ENCODE peak calls at places on chromosomes 6 and 20, in four cellular contexts. Q is H1, W is GM12878, X is HepG2. J is an unnamed sample.
A peak's percentile ranks its signal among the peaks of the same experiment; 100 is the strongest.

GRCh38 chr6:165263-165662 is 127.0 kb upstream of the DUSP22 start:
- DNase-seq in Q (no peak), W (no peak), X (no peak), J (no peak)

GRCh38 chr20:61927826-61928541 is 137.7 kb downstream of the TAF4 start:
- DNase-seq in Q (peak; percentile 32), W (no peak), X (no peak), J (no peak)

GRCh38 chr6:4812068-4812467 is 35.9 kb downstream of the CDYL start:
- DNase-seq in Q (no peak), W (no peak), X (no peak), J (no peak)

GRCh38 chr6:132683543-132683942 is 24.6 kb upstream of the TAAR1 start:
- DNase-seq in Q (no peak), W (no peak), X (peak; percentile 10), J (no peak)

GRCh38 chr6:162229093-162229492 is 498.5 kb downstream of the PRKN start:
- DNase-seq in Q (no peak), W (no peak), X (no peak), J (no peak)

GRCh38 chr6:19757036-19757435 is 80.1 kb upstream of the ID4 start:
- DNase-seq in Q (no peak), W (no peak), X (peak; percentile 58), J (no peak)

GRCh38 chr20:20210327-20210726 is 157.6 kb upstream of the INSM1 start:
- DNase-seq in Q (no peak), W (no peak), X (no peak), J (no peak)

GRCh38 chr20:49990310-49990720 is 7.5 kb downstream of the SNAI1 start:
- DNase-seq in Q (no peak), W (no peak), X (no peak), J (no peak)

GRCh38 chr6:88983532-88983931 is 20.1 kb upstream of the RNGTT start:
- DNase-seq in Q (peak; percentile 58), W (no peak), X (no peak), J (no peak)

GRCh38 chr20:1803216-1804128 is 91.7 kb upstream of the SIRPA start:
- DNase-seq in Q (peak; percentile 79), W (no peak), X (no peak), J (peak; percentile 84)

GRCh38 chr6:39937686-39938333 is 3.5 kb upstream of the MOCS1 start:
- DNase-seq in Q (no peak), W (no peak), X (no peak), J (no peak)

GRCh38 chr20:20363449-20364015 is 4.4 kb upstream of the INSM1 start:
- DNase-seq in Q (peak; percentile 74), W (no peak), X (no peak), J (no peak)

GRCh38 chr6:144467153-144467762 is 182.1 kb downstream of the UTRN start:
- DNase-seq in Q (no peak), W (no peak), X (no peak), J (peak; percentile 11)

GRCh38 chr6:148383658-148384417 is 41.2 kb downstream of the SASH1 start:
- DNase-seq in Q (no peak), W (no peak), X (no peak), J (no peak)

GRCh38 chr6:111361648-111362047 is 121.4 kb downstream of the REV3L start:
- DNase-seq in Q (no peak), W (no peak), X (peak; percentile 39), J (peak; percentile 16)

GRCh38 chr6:168181316-168181715 is 102.3 kb upstream of the FRMD1 start:
- DNase-seq in Q (peak; percentile 41), W (no peak), X (no peak), J (no peak)

GRCh38 chr6:95589826-95590570 is 12.7 kb downstream of the MANEA start:
- DNase-seq in Q (no peak), W (no peak), X (no peak), J (no peak)

GRCh38 chr6:34865107-34865506 is 22.7 kb downstream of the TAF11 start:
- DNase-seq in Q (no peak), W (no peak), X (no peak), J (no peak)

GRCh38 chr6:79602859-79603258 is 28.3 kb upstream of the SH3BGRL2 start:
- DNase-seq in Q (no peak), W (no peak), X (no peak), J (no peak)

GRCh38 chr6:13794184-13794583 is 20.2 kb downstream of the MCUR1 start:
- DNase-seq in Q (no peak), W (peak; percentile 63), X (no peak), J (no peak)

GRCh38 chr20:58546756-58547526 is 31.7 kb upstream of the APCDD1L start:
- DNase-seq in Q (peak; percentile 34), W (no peak), X (no peak), J (no peak)

GRCh38 chr6:38179300-38179699 is 359.8 kb downstream of the ZFAND3 start:
- DNase-seq in Q (peak; percentile 44), W (no peak), X (no peak), J (no peak)

GRCh38 chr6:17910178-17910577 is 77.3 kb downstream of the KIF13A start:
- DNase-seq in Q (no peak), W (no peak), X (no peak), J (no peak)

GRCh38 chr6:157982297-157982579 is 575 bp downstream of the SYNJ2 start:
- DNase-seq in Q (peak; percentile 76), W (no peak), X (peak; percentile 62), J (no peak)

GRCh38 chr6:30618270-30618787 is 689 bp downstream of the MRPS18B start:
- DNase-seq in Q (no peak), W (no peak), X (peak; percentile 25), J (no peak)

GRCh38 chr20:52049001-52049731 is 142.4 kb downstream of the ZFP64 start:
- DNase-seq in Q (peak; percentile 65), W (no peak), X (no peak), J (peak; percentile 38)

GRCh38 chr20:3046677-3047462 is 1.0 kb downstream of the MRPS26 start:
- DNase-seq in Q (peak; percentile 62), W (no peak), X (peak; percentile 47), J (no peak)

GRCh38 chr6:36504982-36505381 is 42.3 kb downstream of the STK38 start:
- DNase-seq in Q (no peak), W (no peak), X (no peak), J (no peak)

GRCh38 chr6:170052991-170053821 is 237.7 kb downstream of the DLL1 start:
- DNase-seq in Q (no peak), W (no peak), X (no peak), J (no peak)

GRCh38 chr6:41088451-41088850 is 15.7 kb downstream of the NFYA start:
- DNase-seq in Q (no peak), W (no peak), X (no peak), J (no peak)

GRCh38 chr6:99603421-99604160 is 3.0 kb upstream of the PRDM13 start:
- DNase-seq in Q (peak; percentile 89), W (no peak), X (no peak), J (no peak)

GRCh38 chr6:136226027-136226673 is 24.0 kb downstream of the MTFR2 start:
- DNase-seq in Q (peak; percentile 72), W (no peak), X (peak; percentile 59), J (no peak)

GRCh38 chr6:46022110-46022948 is 6.7 kb upstream of the CLIC5 start:
- DNase-seq in Q (no peak), W (no peak), X (no peak), J (no peak)

GRCh38 chr20:29325304-29325640 is 1932.2 kb upstream of the DEFB115 start:
- DNase-seq in Q (no peak), W (no peak), X (no peak), J (no peak)

GRCh38 chr6:112027942-112028674 is 25.8 kb upstream of the CCN6 start:
- DNase-seq in Q (no peak), W (no peak), X (no peak), J (no peak)

GRCh38 chr20:23629017-23629541 is 8.7 kb downstream of the CST3 start:
- DNase-seq in Q (no peak), W (no peak), X (peak; percentile 98), J (peak; percentile 23)

GRCh38 chr6:157221049-157221816 is 102.1 kb downstream of the TMEM242 start:
- DNase-seq in Q (peak; percentile 80), W (peak; percentile 19), X (peak; percentile 69), J (no peak)

DNA sequence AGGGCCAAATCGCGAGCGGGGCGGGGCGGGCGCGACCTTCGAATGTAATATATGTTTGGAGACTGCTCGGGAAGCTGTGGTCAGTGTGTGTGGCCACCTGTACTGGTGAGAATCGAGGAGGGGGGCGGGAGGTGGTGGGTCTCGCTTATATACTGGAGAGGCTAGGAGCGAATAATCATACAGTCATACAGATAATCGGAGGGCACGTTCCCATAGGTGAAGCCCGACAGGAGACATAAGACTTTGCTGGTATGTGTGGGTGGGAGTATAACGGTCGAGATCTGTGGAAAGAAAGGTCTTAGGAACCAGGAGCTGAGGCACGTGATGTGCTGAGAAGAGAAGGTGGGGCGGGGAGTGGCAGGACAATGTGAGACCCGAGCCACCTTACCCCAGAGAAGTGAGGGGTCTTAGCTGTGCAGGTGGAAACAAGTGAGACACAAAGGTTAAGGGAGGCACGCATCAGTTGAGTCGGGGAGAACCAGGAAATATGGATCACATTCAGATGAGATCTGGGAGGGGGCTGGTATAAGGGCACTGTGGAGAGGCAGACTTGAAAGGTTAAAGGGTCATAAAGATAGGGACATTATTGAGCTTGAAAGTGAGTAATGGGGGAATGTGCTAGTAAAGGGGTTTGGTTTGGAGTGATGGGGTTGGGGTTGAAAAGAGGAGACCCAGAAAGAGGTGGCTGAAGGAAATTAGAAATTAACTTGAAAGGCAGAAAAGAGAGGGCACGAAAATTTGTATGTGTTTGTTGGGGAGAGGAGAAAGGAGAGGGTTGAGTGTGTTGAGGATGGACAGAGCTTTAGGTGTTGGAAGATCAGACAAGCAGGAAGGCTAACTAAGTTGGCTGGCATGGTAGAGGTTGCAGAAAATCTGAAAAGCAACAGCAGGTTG is 589 bp downstream of the RNF5 start:
- DNase-seq in Q (no peak), W (no peak), X (no peak), J (no peak)
- TF ChIP-seq YY1 in Q (no peak), W (no peak), X (no peak), J (no peak)

GRCh38 chr20:53080969-53081871 is 109.1 kb downstream of the TSHZ2 start:
- DNase-seq in Q (no peak), W (no peak), X (peak; percentile 99), J (no peak)
- TF ChIP-seq SUZ12 in Q (no peak), W (no peak), X (no peak), J (no peak)

GRCh38 chr20:36362261-36362660 is 56.1 kb downstream of the DLGAP4 start:
- DNase-seq in Q (no peak), W (no peak), X (no peak), J (no peak)

GRCh38 chr20:36359668-36360406 is 53.7 kb downstream of the DLGAP4 start:
- DNase-seq in Q (no peak), W (no peak), X (no peak), J (no peak)

GRCh38 chr20:36362978-36363713 is 57.0 kb downstream of the DLGAP4 start:
- DNase-seq in Q (no peak), W (no peak), X (no peak), J (no peak)

GRCh38 chr20:36361406-36361805 is 55.3 kb downstream of the DLGAP4 start:
- DNase-seq in Q (no peak), W (no peak), X (no peak), J (no peak)

DNA sequence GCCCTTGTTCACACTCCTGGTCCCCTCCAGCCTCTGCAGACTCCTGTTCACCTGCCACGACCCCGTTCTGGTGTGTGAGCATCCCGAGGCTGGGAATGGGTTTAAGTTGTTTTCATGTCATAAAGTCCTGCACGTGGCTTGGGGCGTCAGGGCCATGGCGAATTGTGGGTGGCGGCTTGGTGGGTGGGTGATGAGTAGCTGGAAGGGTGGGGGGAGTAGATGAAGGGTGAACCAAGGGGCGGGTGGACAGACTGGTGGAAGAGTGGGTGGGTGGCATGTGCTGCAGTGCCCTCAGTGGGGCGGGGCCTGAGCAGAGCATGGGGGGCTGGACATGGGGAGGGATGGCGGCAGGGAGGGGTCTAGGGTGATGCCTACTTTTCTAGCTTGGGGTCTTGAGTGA is 54.3 kb downstream of the DLGAP4 start:
- DNase-seq in Q (no peak), W (no peak), X (no peak), J (no peak)
- TF ChIP-seq YY1 in Q (no peak), W (no peak), X (no peak), J (no peak)

GRCh38 chr20:14838663-14839650 is 501.5 kb upstream of the FLRT3 start:
- DNase-seq in Q (no peak), W (peak; percentile 73), X (no peak), J (no peak)
- TF ChIP-seq SUZ12 in Q (no peak), W (no peak), X (no peak), J (no peak)